ENCODE peak calls at places on chromosomes 4 and X, in five cellular contexts. D is NCI-H1436; G is T-cell; K is activated CD4-positive, alpha-beta T cell treated with anti-CD3 and anti-CD28 coated beads for 24 hours; T is Calu3. H is an unnamed sample.

GRCh38 chr4:102169345-102169744 is 175.9 kb downstream of the SLC39A8 start:
- DNase-seq in D (peak), G (no peak), K (no peak), T (no peak), H (no peak)

GRCh38 chrX:115960440-115961084 is 210.0 kb upstream of the AGTR2 start:
- DNase-seq in D (no peak), G (no peak), K (no peak), T (no peak), H (no peak)

GRCh38 chrX:115595049-115595448 is 34.1 kb downstream of the PLS3 start:
- DNase-seq in D (no peak), G (no peak), K (no peak), T (no peak), H (no peak)

GRCh38 chrX:126815816-126816215 is 3.7 kb upstream of the PRR32 start:
- DNase-seq in D (no peak), G (no peak), K (no peak), T (no peak), H (no peak)

GRCh38 chr4:2266821-2267220 is 4.9 kb upstream of the MXD4 start:
- DNase-seq in D (no peak), G (no peak), K (no peak), T (no peak), H (no peak)

GRCh38 chr4:53780736-53781400 is 189.6 kb upstream of the LNX1 start:
- DNase-seq in D (no peak), G (no peak), K (no peak), T (no peak), H (no peak)

GRCh38 chrX:40406330-40406859 is 174.4 kb upstream of the ATP6AP2 start:
- DNase-seq in D (no peak), G (no peak), K (no peak), T (no peak), H (no peak)

GRCh38 chr4:151676301-151676700 is 84.5 kb downstream of the GATB start:
- DNase-seq in D (no peak), G (no peak), K (no peak), T (no peak), H (peak)

GRCh38 chr4:151887816-151888180 is 127.0 kb upstream of the GATB start:
- DNase-seq in D (no peak), G (no peak), K (no peak), T (no peak), H (no peak)

GRCh38 chrX:121733514-121733913 is 686.1 kb downstream of the GLUD2 start:
- DNase-seq in D (no peak), G (no peak), K (no peak), T (no peak), H (no peak)

GRCh38 chr4:81891005-81891795 is 419.5 kb upstream of the RASGEF1B start:
- DNase-seq in D (no peak), G (no peak), K (no peak), T (no peak), H (no peak)

GRCh38 chr4:183261953-183262775 is 57.9 kb downstream of the CLDN22 start:
- DNase-seq in D (peak), G (peak), K (peak), T (peak), H (peak)

GRCh38 chr4:24408640-24409039 is 175.7 kb downstream of the DHX15 start:
- DNase-seq in D (no peak), G (no peak), K (no peak), T (no peak), H (no peak)

GRCh38 chrX:24339911-24340310 is 20.5 kb upstream of the SUPT20HL1 start:
- DNase-seq in D (no peak), G (no peak), K (no peak), T (no peak), H (no peak)

GRCh38 chr4:54095110-54095800 is 4.7 kb upstream of the GSX2 start:
- DNase-seq in D (no peak), G (no peak), K (no peak), T (no peak), H (no peak)

GRCh38 chrX:66030505-66031317 is 9.2 kb downstream of the VSIG4 start:
- DNase-seq in D (no peak), G (no peak), K (peak), T (no peak), H (no peak)

GRCh38 chr4:162497564-162498167 is 333.9 kb upstream of the FSTL5 start:
- DNase-seq in D (peak), G (no peak), K (no peak), T (no peak), H (peak)

GRCh38 chrX:136861877-136862276 is 18.6 kb downstream of the RBMX start:
- DNase-seq in D (no peak), G (no peak), K (no peak), T (no peak), H (no peak)

GRCh38 chr4:120052840-120053239 is 13.8 kb downstream of the MAD2L1 start:
- DNase-seq in D (no peak), G (no peak), K (no peak), T (no peak), H (peak)

GRCh38 chr4:107453231-107453630 is 266.8 kb downstream of the PAPSS1 start:
- DNase-seq in D (no peak), G (no peak), K (no peak), T (no peak), H (no peak)

GRCh38 chrX:7927259-7928167 is at the start of gene PNPLA4:
- DNase-seq in D (no peak), G (peak), K (peak), T (peak), H (no peak)

GRCh38 chr4:99087887-99088484 is 602 bp downstream of the ADH5 start:
- DNase-seq in D (no peak), G (no peak), K (no peak), T (peak), H (peak)

GRCh38 chrX:50697691-50698090 is 116.3 kb downstream of the SHROOM4 start:
- DNase-seq in D (no peak), G (no peak), K (no peak), T (no peak), H (peak)

GRCh38 chr4:155967098-155967497 is 13.4 kb upstream of the CTSO start:
- DNase-seq in D (no peak), G (no peak), K (no peak), T (no peak), H (no peak)

GRCh38 chrX:10098235-10098819 is 58.4 kb upstream of the CLCN4 start:
- DNase-seq in D (no peak), G (peak), K (peak), T (no peak), H (no peak)

GRCh38 chrX:120468071-120468470 is 1.0 kb downstream of the LAMP2 start:
- DNase-seq in D (no peak), G (no peak), K (no peak), T (no peak), H (no peak)

GRCh38 chrX:23436875-23437274 is 102.2 kb downstream of the PTCHD1 start:
- DNase-seq in D (no peak), G (no peak), K (no peak), T (no peak), H (no peak)

GRCh38 chr4:121147923-121148443 is 16.1 kb downstream of the TNIP3 start:
- DNase-seq in D (no peak), G (no peak), K (no peak), T (no peak), H (no peak)

GRCh38 chrX:17242470-17242869 is 132.5 kb upstream of the NHS start:
- DNase-seq in D (peak), G (peak), K (peak), T (peak), H (peak)

GRCh38 chr4:183903021-183903760 is 1.9 kb upstream of the STOX2 start:
- DNase-seq in D (no peak), G (no peak), K (no peak), T (no peak), H (no peak)

GRCh38 chrX:31508338-31508737 is 436.5 kb upstream of the FTHL17 start:
- DNase-seq in D (no peak), G (no peak), K (no peak), T (peak), H (peak)

GRCh38 chrX:100662153-100662552 is 18.2 kb downstream of the SRPX2 start:
- DNase-seq in D (no peak), G (no peak), K (no peak), T (no peak), H (no peak)

GRCh38 chrX:9131066-9131465 is 97.1 kb upstream of the FAM9B start:
- DNase-seq in D (no peak), G (no peak), K (no peak), T (no peak), H (no peak)

GRCh38 chr4:31620476-31620875 is 900.3 kb downstream of the PCDH7 start:
- DNase-seq in D (no peak), G (no peak), K (no peak), T (no peak), H (no peak)

GRCh38 chr4:147737623-147738022 is 5.7 kb downstream of the ARHGAP10 start:
- DNase-seq in D (no peak), G (no peak), K (no peak), T (no peak), H (no peak)

GRCh38 chr4:179110816-179111215 is 1668.6 kb upstream of the AGA start:
- DNase-seq in D (no peak), G (no peak), K (no peak), T (no peak), H (no peak)

GRCh38 chr4:172709376-172709775 is 459.2 kb upstream of the GALNT7 start:
- DNase-seq in D (no peak), G (no peak), K (no peak), T (no peak), H (no peak)

GRCh38 chrX:109760241-109760921 is 27.3 kb upstream of the ACSL4 start:
- DNase-seq in D (no peak), G (no peak), K (no peak), T (no peak), H (no peak)

GRCh38 chr4:1285790-1286553 is 3.7 kb upstream of the MAEA start:
- DNase-seq in D (no peak), G (no peak), K (peak), T (no peak), H (no peak)

GRCh38 chr4:89308161-89308500 is 531 bp upstream of the GPRIN3 start:
- DNase-seq in D (no peak), G (no peak), K (no peak), T (no peak), H (no peak)